ENCODE peak calls at places on chromosome 10, in nine cellular contexts. L is right lobe of liver, N is IMR-90, D is HepG2, J is A549, E is adrenal gland, G is HCT116, S is esophagus muscularis mucosa, R is heart left ventricle. C is an unnamed sample.

GRCh38 chr10:13913890-13914289 is 327.1 kb downstream of the PRPF18 start:
- DNase-seq in R (no peak), G (no peak), L (no peak), D (no peak), J (no peak), N (no peak), S (no peak), E (peak; percentile 39), C (no peak)

GRCh38 chr10:132141526-132142395 is 45.0 kb upstream of the DPYSL4 start:
- DNase-seq in R (peak; percentile 22), D (no peak), J (no peak), E (no peak), N (no peak), G (no peak), L (no peak), S (no peak), C (no peak)

GRCh38 chr10:114634607-114634974 is 23.5 kb downstream of the ABLIM1 start:
- DNase-seq in L (no peak), E (peak; percentile 93), G (peak; percentile 58), N (peak; percentile 93), R (peak; percentile 63), S (no peak), D (peak; percentile 62), J (peak; percentile 88), C (no peak)

GRCh38 chr10:69287181-69287580 is 8.9 kb downstream of the HK1 start:
- DNase-seq in L (no peak), E (no peak), S (no peak), N (no peak), D (no peak), R (no peak), J (no peak), G (no peak), C (no peak)

GRCh38 chr10:132162590-132163277 is 24.0 kb upstream of the DPYSL4 start:
- DNase-seq in E (peak; percentile 26), D (no peak), S (no peak), G (no peak), J (no peak), L (no peak), N (no peak), R (peak; percentile 68), C (no peak)

GRCh38 chr10:80443531-80443974 is 10.6 kb upstream of the TSPAN14 start:
- DNase-seq in D (peak; percentile 41), J (no peak), S (no peak), G (no peak), L (no peak), R (no peak), E (no peak), N (no peak), C (no peak)

GRCh38 chr10:28841625-28842024 is 164.3 kb downstream of the BAMBI start:
- DNase-seq in S (no peak), N (peak; percentile 82), J (no peak), E (peak; percentile 46), R (peak; percentile 28), D (no peak), L (no peak), G (no peak), C (no peak)

GRCh38 chr10:3002304-3002703 is 65.0 kb upstream of the PFKP start:
- DNase-seq in J (no peak), S (no peak), R (no peak), E (no peak), N (no peak), G (no peak), L (no peak), D (no peak), C (no peak)

GRCh38 chr10:70370766-70371165 is 11.7 kb downstream of the LRRC20 start:
- DNase-seq in R (no peak), D (no peak), S (no peak), E (peak; percentile 64), L (no peak), N (no peak), G (no peak), J (no peak), C (no peak)

GRCh38 chr10:21243748-21244257 is 281.7 kb downstream of the SKIDA1 start:
- DNase-seq in R (no peak), J (no peak), L (peak; percentile 3), G (no peak), D (no peak), N (no peak), S (no peak), E (no peak), C (no peak)

GRCh38 chr10:104445359-104445758 is 91.7 kb downstream of the CFAP58 start:
- DNase-seq in S (no peak), D (no peak), E (no peak), L (no peak), N (peak; percentile 77), R (no peak), J (no peak), G (no peak), C (no peak)

GRCh38 chr10:127973810-127974311 is 67.0 kb downstream of the PTPRE start:
- DNase-seq in S (no peak), G (no peak), R (no peak), N (no peak), D (no peak), J (no peak), E (no peak), L (no peak), C (no peak)

GRCh38 chr10:104332243-104333036 is 5.8 kb downstream of the ITPRIP start:
- DNase-seq in L (peak; percentile 38), N (no peak), D (no peak), E (no peak), S (no peak), R (peak; percentile 57), J (no peak), G (no peak), C (no peak)

GRCh38 chr10:100008142-100008522 is 1.6 kb downstream of the DNMBP start:
- DNase-seq in D (no peak), G (no peak), N (peak; percentile 84), E (peak; percentile 51), R (no peak), S (no peak), L (no peak), J (no peak), C (no peak)

GRCh38 chr10:132588301-132589013 is 50.9 kb downstream of the INPP5A start:
- DNase-seq in S (no peak), D (no peak), G (no peak), N (no peak), E (peak; percentile 64), L (no peak), J (no peak), R (peak; percentile 64), C (no peak)

GRCh38 chr10:78621183-78621789 is 447.5 kb upstream of the ZMIZ1 start:
- DNase-seq in N (no peak), D (peak; percentile 36), L (no peak), G (no peak), E (no peak), J (no peak), R (no peak), S (no peak), C (no peak)

GRCh38 chr10:11713963-11714362 is 28.2 kb upstream of the ECHDC3 start:
- DNase-seq in L (no peak), G (no peak), D (no peak), N (no peak), S (no peak), J (no peak), R (no peak), E (no peak), C (no peak)

GRCh38 chr10:26903818-26904217 is 43.1 kb upstream of the ABI1 start:
- DNase-seq in S (no peak), J (no peak), E (no peak), D (no peak), G (no peak), L (no peak), N (no peak), R (no peak), C (no peak)

GRCh38 chr10:77562742-77563141 is 74.9 kb downstream of the KCNMA1 start:
- DNase-seq in G (no peak), L (no peak), S (no peak), J (no peak), R (no peak), D (no peak), E (no peak), N (no peak), C (no peak)

GRCh38 chr10:117699436-117700075 is 157.0 kb downstream of the EMX2 start:
- DNase-seq in J (no peak), N (no peak), D (no peak), L (no peak), E (no peak), R (no peak), S (no peak), G (no peak), C (no peak)

GRCh38 chr10:124744047-124744687 is at the start of gene FAM53B:
- DNase-seq in E (peak; percentile 83), R (peak; percentile 88), J (peak; percentile 78), G (peak; percentile 56), N (peak; percentile 72), L (peak; percentile 90), S (peak; percentile 91), D (no peak), C (no peak)
- H3K4me1 ChIP-seq in E (peaks cover 40% of the 10 kb centered on the region), R (peaks cover 50% of the 10 kb centered on the region), J (peaks cover 31% of the 10 kb centered on the region), G (peaks cover 22% of the 10 kb centered on the region), N (peaks cover 11% of the 10 kb centered on the region), L (peaks cover 10% of the 10 kb centered on the region), S (peaks cover 56% of the 10 kb centered on the region), D (peaks cover 49% of the 10 kb centered on the region), C (peaks cover 89% of the 10 kb centered on the region)

GRCh38 chr10:72261323-72262018 is 12.3 kb upstream of the DDIT4 start:
- DNase-seq in J (no peak), N (no peak), E (no peak), S (no peak), G (no peak), L (no peak), D (no peak), R (no peak), C (no peak)
- H3K4me3 ChIP-seq in J (peak overlapping the region; percentile 41), N (peak overlapping the region; percentile 44), E (no peak overlapping the region), S (peak overlapping the region; percentile 56), G (peak overlapping the region; percentile 64), L (peak overlapping the region; percentile 44), D (peak overlapping the region; percentile 61), R (peak overlapping the region; percentile 56), C (peak overlapping the region; percentile 72)

GRCh38 chr10:125102821-125103220 is 57.5 kb downstream of the CTBP2 start:
- DNase-seq in N (no peak), J (no peak), D (no peak), S (no peak), R (no peak), E (no peak), G (no peak), L (no peak), C (no peak)
- TF ChIP-seq POLR2A in N (no peak), J (no peak), D (no peak), S (no peak), R (no peak), E (no peak), G (no peak), L (no peak), C (no peak)

DNA sequence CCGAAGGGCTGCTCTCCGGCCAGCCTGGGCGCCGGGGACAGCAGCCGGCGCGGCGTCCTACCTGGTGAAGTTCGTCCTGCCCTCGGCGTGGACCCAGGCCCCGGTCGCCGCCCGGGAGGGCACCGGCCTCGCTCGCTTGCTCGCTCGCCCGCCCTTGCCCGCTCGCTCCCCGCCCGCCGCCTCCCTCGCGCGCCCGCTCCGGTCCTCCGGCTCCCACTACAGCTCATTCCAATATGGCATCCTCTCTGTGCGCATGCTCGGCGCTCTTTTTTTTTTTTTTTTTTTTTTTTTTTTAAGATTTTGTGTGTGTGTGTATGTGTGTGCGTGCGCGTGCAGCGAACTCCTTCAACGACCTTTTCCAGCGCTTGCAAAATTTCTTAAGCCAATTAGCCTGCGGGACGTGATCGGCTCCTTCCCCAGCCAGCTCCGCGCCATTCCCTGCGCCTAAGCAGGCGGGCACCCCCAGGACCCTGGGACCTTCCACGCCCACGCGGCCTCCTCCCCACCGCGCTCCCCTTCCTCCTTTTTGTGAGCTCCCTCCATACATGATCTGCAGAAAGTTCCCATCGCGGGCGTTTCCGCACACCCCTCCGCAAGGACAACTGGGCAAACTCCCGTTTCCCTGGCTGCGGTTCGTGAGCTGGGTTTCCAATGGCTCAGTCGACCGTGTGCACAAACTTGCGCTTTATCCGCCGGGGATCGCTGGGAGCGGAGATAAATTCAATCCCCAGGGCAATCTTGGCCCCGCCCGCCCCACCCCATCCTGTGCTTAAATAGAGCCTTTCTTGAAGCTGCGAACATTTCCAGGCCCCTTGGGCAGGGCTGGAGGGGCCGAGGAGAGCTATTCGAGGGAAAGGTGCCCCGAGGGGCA is at the start of gene SFMBT2:
- DNase-seq in R (peak; percentile 68), E (peak; percentile 53), N (peak; percentile 49), J (peak; percentile 75), L (peak; percentile 60), S (no peak), D (no peak), G (no peak), C (no peak)
- H3K4me1 ChIP-seq in R (peaks cover 36% of the 10 kb centered on the region), E (peaks cover 9% of the 10 kb centered on the region), N (no peaks in the 10 kb centered on the region), J (peaks cover 23% of the 10 kb centered on the region), L (no peaks in the 10 kb centered on the region), S (peaks cover 58% of the 10 kb centered on the region), D (no peaks in the 10 kb centered on the region), G (no peaks in the 10 kb centered on the region), C (peaks cover 67% of the 10 kb centered on the region)

C was measured in esophagus squamous epithelium.